ENCODE peak calls at places on chromosomes 11 and 22, in eight cellular contexts. S, R, C, O, P, U, Z and L are unnamed samples.

GRCh38 chr22:47322854-47323253 is 560.4 kb downstream of the TBC1D22A start:
- DNase-seq in S (peak; percentile 51), R (no peak), C (no peak), O (no peak), P (no peak), U (no peak), Z (no peak), L (no peak)

GRCh38 chr11:74138572-74138971 is 32.2 kb downstream of the C2CD3 start:
- DNase-seq in S (no peak), R (no peak), C (peak; percentile 93), O (no peak), P (no peak), U (no peak), Z (no peak), L (no peak)

GRCh38 chr22:42367980-42368378 is 64.2 kb downstream of the NFAM1 start:
- DNase-seq in S (no peak), R (no peak), C (no peak), O (no peak), P (no peak), U (no peak), Z (no peak), L (no peak)

GRCh38 chr11:84714316-84714780 is 912.8 kb downstream of the DLG2 start:
- DNase-seq in S (no peak), R (peak; percentile 68), C (peak; percentile 41), O (peak; percentile 35), P (no peak), U (peak; percentile 35), Z (peak; percentile 65), L (no peak)

GRCh38 chr22:46775789-46776485 is 13.5 kb downstream of the TBC1D22A start:
- DNase-seq in S (no peak), R (no peak), C (no peak), O (no peak), P (no peak), U (no peak), Z (no peak), L (no peak)

GRCh38 chr11:110878513-110878912 is 166.3 kb upstream of the ARHGAP20 start:
- DNase-seq in S (no peak), R (no peak), C (peak; percentile 73), O (no peak), P (no peak), U (no peak), Z (no peak), L (no peak)

GRCh38 chr11:134244593-134244992 is 8.6 kb downstream of the THYN1 start:
- DNase-seq in S (no peak), R (no peak), C (peak; percentile 50), O (no peak), P (no peak), U (peak; percentile 63), Z (no peak), L (no peak)

GRCh38 chr11:126113515-126113957 is 50.9 kb upstream of the CDON start:
- DNase-seq in S (peak; percentile 92), R (no peak), C (peak; percentile 94), O (peak; percentile 93), P (peak; percentile 97), U (no peak), Z (no peak), L (no peak)

GRCh38 chr11:101407324-101407723 is 176.5 kb downstream of the TRPC6 start:
- DNase-seq in S (no peak), R (no peak), C (no peak), O (no peak), P (no peak), U (no peak), Z (no peak), L (no peak)

GRCh38 chr11:58801974-58802545 is 42.4 kb downstream of the GLYATL2 start:
- DNase-seq in S (no peak), R (no peak), C (no peak), O (no peak), P (no peak), U (no peak), Z (no peak), L (no peak)

GRCh38 chr22:21755855-21756284 is 20.3 kb upstream of the YPEL1 start:
- DNase-seq in S (no peak), R (no peak), C (peak; percentile 64), O (no peak), P (no peak), U (peak; percentile 61), Z (no peak), L (no peak)

GRCh38 chr11:32297629-32298028 is 137.7 kb downstream of the WT1 start:
- DNase-seq in S (no peak), R (no peak), C (peak; percentile 70), O (no peak), P (no peak), U (peak; percentile 44), Z (no peak), L (no peak)

GRCh38 chr22:20940904-20941385 is 23.7 kb downstream of the CRKL start:
- DNase-seq in S (no peak), R (no peak), C (no peak), O (no peak), P (no peak), U (no peak), Z (no peak), L (no peak)

GRCh38 chr22:37014835-37015586 is 4.2 kb downstream of the TST start:
- DNase-seq in S (no peak), R (no peak), C (no peak), O (no peak), P (peak; percentile 44), U (no peak), Z (no peak), L (no peak)

GRCh38 chr11:12090061-12090572 is 20.3 kb upstream of the MICAL2 start:
- DNase-seq in S (no peak), R (no peak), C (peak; percentile 48), O (no peak), P (peak; percentile 86), U (no peak), Z (no peak), L (no peak)

GRCh38 chr11:4019891-4020290 is 74.7 kb upstream of the RRM1 start:
- DNase-seq in S (no peak), R (no peak), C (no peak), O (no peak), P (no peak), U (no peak), Z (no peak), L (no peak)

GRCh38 chr11:1534682-1535081 is 37.4 kb downstream of the DUSP8 start:
- DNase-seq in S (no peak), R (no peak), C (no peak), O (peak; percentile 47), P (no peak), U (no peak), Z (no peak), L (no peak)

GRCh38 chr22:46767249-46767985 is 5.0 kb downstream of the TBC1D22A start:
- DNase-seq in S (no peak), R (no peak), C (no peak), O (no peak), P (no peak), U (no peak), Z (no peak), L (no peak)

GRCh38 chr11:118634435-118635236 is 27.2 kb downstream of the PHLDB1 start:
- DNase-seq in S (no peak), R (peak; percentile 80), C (peak; percentile 71), O (peak; percentile 86), P (peak; percentile 89), U (no peak), Z (no peak), L (no peak)
- TF ChIP-seq CTCF in S (no peak), R (peak; percentile 40), C (no peak), O (peak; percentile 18), P (peak; percentile 5), U (no peak), Z (peak; percentile 34), L (no peak)

DNA sequence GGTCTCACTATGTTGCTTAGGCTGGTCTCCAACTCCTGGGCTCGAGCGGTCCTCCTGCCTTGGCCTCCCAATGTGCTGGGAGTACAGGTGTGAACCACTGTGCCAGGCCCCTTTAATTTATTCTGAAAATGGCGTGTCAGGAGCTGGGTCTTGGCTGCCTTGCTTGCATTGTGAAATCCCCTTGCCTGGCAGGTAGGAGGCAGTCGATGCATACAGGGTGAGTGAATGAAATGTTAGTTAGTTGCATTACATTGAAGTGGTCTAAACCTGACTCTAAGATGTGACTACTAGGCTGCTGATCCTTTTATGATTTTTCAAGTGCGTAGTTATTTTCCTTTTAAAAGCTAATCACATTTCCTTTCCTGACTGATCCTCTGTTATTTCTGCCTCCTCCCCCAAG is 42.9 kb downstream of the PARVB start:
- DNase-seq in S (no peak), R (no peak), C (no peak), O (no peak), P (no peak), U (no peak), Z (no peak), L (no peak)
- TF ChIP-seq CTCF in S (no peak), R (no peak), C (no peak), O (no peak), P (no peak), U (no peak), Z (no peak), L (no peak)

GRCh38 chr11:10401696-10402392 is 53.2 kb upstream of the AMPD3 start:
- DNase-seq in S (no peak), R (no peak), C (no peak), O (no peak), P (no peak), U (no peak), Z (no peak), L (no peak)

GRCh38 chr11:10397226-10397987 is 57.7 kb upstream of the AMPD3 start:
- DNase-seq in S (peak; percentile 48), R (no peak), C (no peak), O (no peak), P (no peak), U (no peak), Z (no peak), L (no peak)

GRCh38 chr11:10398525-10398924 is 56.5 kb upstream of the AMPD3 start:
- DNase-seq in S (peak; percentile 71), R (no peak), C (no peak), O (no peak), P (no peak), U (no peak), Z (no peak), L (no peak)

GRCh38 chr11:10400856-10401255 is 54.2 kb upstream of the AMPD3 start:
- DNase-seq in S (no peak), R (no peak), C (no peak), O (no peak), P (no peak), U (no peak), Z (no peak), L (no peak)

GRCh38 chr11:10401275-10401674 is 53.8 kb upstream of the AMPD3 start:
- DNase-seq in S (no peak), R (no peak), C (no peak), O (peak; percentile 44), P (no peak), U (no peak), Z (no peak), L (no peak)
- TF ChIP-seq CTCF in S (peak; percentile 28), R (no peak), C (no peak), O (no peak), P (no peak), U (no peak), Z (no peak), L (no peak)

DNA sequence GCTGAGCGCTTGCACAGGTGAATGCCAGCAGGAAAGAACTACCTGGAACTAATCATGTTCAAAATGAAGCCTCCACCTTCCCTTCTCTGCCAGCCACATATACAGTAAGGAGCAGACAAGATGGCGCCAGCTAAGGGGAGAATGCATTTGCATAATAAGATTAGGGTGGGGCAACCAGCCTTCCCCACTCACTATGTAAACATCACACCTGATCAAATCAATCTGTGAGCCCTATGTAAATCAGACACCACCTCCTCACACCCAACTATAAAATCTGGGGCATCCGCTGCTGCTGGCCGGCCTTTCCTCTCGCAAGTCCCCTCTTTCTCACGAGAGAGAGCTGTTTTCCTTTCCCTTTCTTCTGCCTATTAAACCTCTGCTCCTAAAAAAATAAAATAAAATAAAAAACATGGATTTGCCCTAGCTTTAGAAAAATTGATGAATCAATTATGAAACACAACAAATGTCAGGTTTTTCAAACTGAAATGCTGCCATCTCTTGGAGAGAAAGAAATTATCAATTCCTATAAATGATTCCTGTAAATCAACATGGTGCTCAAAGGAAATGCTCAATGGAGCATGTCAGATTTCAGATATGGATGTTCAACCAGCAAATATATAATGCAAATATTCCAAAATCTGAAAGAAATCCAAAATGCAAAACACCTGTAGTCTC is 108.9 kb downstream of the SGSM3 start:
- DNase-seq in S (no peak), R (no peak), C (no peak), O (no peak), P (no peak), U (no peak), Z (no peak), L (no peak)
- TF ChIP-seq CTCF in S (peak; percentile 31), R (no peak), C (no peak), O (no peak), P (no peak), U (no peak), Z (no peak), L (peak; percentile 36)